ENCODE peak calls at places on chromosomes 6 and 20, in six cellular contexts. One of them, this sample, is unnamed.

GRCh38 chr20:18688676-18689075 is 100.8 kb downstream of the DTD1 start:
- DNase-seq in body of pancreas: no peak
- DNase-seq in esophagus squamous epithelium: no peak
- DNase-seq in IMR-90: no peak
- DNase-seq in A549: no peak
- DNase-seq in transverse colon: no peak
- DNase-seq in this sample: no peak

GRCh38 chr6:44262467-44263356 is 2.6 kb downstream of the NFKBIE start:
- DNase-seq in body of pancreas: no peak
- DNase-seq in esophagus squamous epithelium: no peak
- DNase-seq in IMR-90: no peak
- DNase-seq in A549: no peak
- DNase-seq in transverse colon: no peak
- DNase-seq in this sample: no peak

GRCh38 chr6:80938131-80938530 is 814.4 kb downstream of the TENT5A start:
- DNase-seq in body of pancreas: no peak
- DNase-seq in esophagus squamous epithelium: no peak
- DNase-seq in IMR-90: no peak
- DNase-seq in A549: no peak
- DNase-seq in transverse colon: no peak
- DNase-seq in this sample: no peak

GRCh38 chr6:42923656-42924055 is 5.6 kb upstream of the CNPY3 start:
- DNase-seq in body of pancreas: no peak
- DNase-seq in esophagus squamous epithelium: no peak
- DNase-seq in IMR-90: no peak
- DNase-seq in A549: no peak
- DNase-seq in transverse colon: no peak
- DNase-seq in this sample: no peak

GRCh38 chr20:4637081-4637797 is 84.5 kb upstream of the PRND start:
- DNase-seq in body of pancreas: no peak
- DNase-seq in esophagus squamous epithelium: no peak
- DNase-seq in IMR-90: peak; percentile 6
- DNase-seq in A549: no peak
- DNase-seq in transverse colon: no peak
- DNase-seq in this sample: no peak

GRCh38 chr6:144219056-144219685 is 66.0 kb upstream of the UTRN start:
- DNase-seq in body of pancreas: no peak
- DNase-seq in esophagus squamous epithelium: no peak
- DNase-seq in IMR-90: peak; percentile 71
- DNase-seq in A549: peak; percentile 18
- DNase-seq in transverse colon: no peak
- DNase-seq in this sample: no peak

GRCh38 chr20:12289476-12289875 is 371.8 kb downstream of the BTBD3 start:
- DNase-seq in body of pancreas: no peak
- DNase-seq in esophagus squamous epithelium: no peak
- DNase-seq in IMR-90: no peak
- DNase-seq in A549: no peak
- DNase-seq in transverse colon: no peak
- DNase-seq in this sample: no peak

GRCh38 chr20:7742479-7742878 is 197.8 kb downstream of the HAO1 start:
- DNase-seq in body of pancreas: peak; percentile 68
- DNase-seq in esophagus squamous epithelium: no peak
- DNase-seq in IMR-90: peak; percentile 64
- DNase-seq in A549: no peak
- DNase-seq in transverse colon: no peak
- DNase-seq in this sample: no peak

GRCh38 chr6:127177030-127177928 is 58.8 kb downstream of the RSPO3 start:
- DNase-seq in body of pancreas: no peak
- DNase-seq in esophagus squamous epithelium: no peak
- DNase-seq in IMR-90: peak; percentile 63
- DNase-seq in A549: no peak
- DNase-seq in transverse colon: no peak
- DNase-seq in this sample: no peak

GRCh38 chr20:36881888-36882287 is 6.0 kb downstream of the TLDC2 start:
- DNase-seq in body of pancreas: no peak
- DNase-seq in esophagus squamous epithelium: no peak
- DNase-seq in IMR-90: no peak
- DNase-seq in A549: no peak
- DNase-seq in transverse colon: peak; percentile 36
- DNase-seq in this sample: no peak

GRCh38 chr6:72651191-72651590 is 29.3 kb downstream of the KCNQ5 start:
- DNase-seq in body of pancreas: no peak
- DNase-seq in esophagus squamous epithelium: no peak
- DNase-seq in IMR-90: no peak
- DNase-seq in A549: no peak
- DNase-seq in transverse colon: no peak
- DNase-seq in this sample: no peak

GRCh38 chr6:109397020-109397419 is 14.8 kb upstream of the CD164 start:
- DNase-seq in body of pancreas: no peak
- DNase-seq in esophagus squamous epithelium: no peak
- DNase-seq in IMR-90: peak; percentile 44
- DNase-seq in A549: no peak
- DNase-seq in transverse colon: no peak
- DNase-seq in this sample: no peak

GRCh38 chr6:150177260-150178246 is 34.7 kb downstream of the PPP1R14C start:
- DNase-seq in body of pancreas: peak; percentile 24
- DNase-seq in esophagus squamous epithelium: no peak
- DNase-seq in IMR-90: peak; percentile 9
- DNase-seq in A549: peak; percentile 51
- DNase-seq in transverse colon: peak; percentile 52
- DNase-seq in this sample: no peak

GRCh38 chr6:127515794-127516675 is 3.1 kb downstream of the MTCL3 start:
- DNase-seq in body of pancreas: peak; percentile 40
- DNase-seq in esophagus squamous epithelium: no peak
- DNase-seq in IMR-90: peak; percentile 55
- DNase-seq in A549: no peak
- DNase-seq in transverse colon: peak; percentile 54
- DNase-seq in this sample: peak; percentile 63

GRCh38 chr20:32465092-32465900 is 107.2 kb downstream of the ASXL1 start:
- DNase-seq in body of pancreas: peak; percentile 87
- DNase-seq in esophagus squamous epithelium: no peak
- DNase-seq in IMR-90: peak; percentile 92
- DNase-seq in A549: peak; percentile 53
- DNase-seq in transverse colon: peak; percentile 94
- DNase-seq in this sample: no peak

GRCh38 chr20:17571967-17572638 is 2.2 kb downstream of the DSTN start:
- DNase-seq in body of pancreas: no peak
- DNase-seq in esophagus squamous epithelium: no peak
- DNase-seq in IMR-90: no peak
- DNase-seq in A549: no peak
- DNase-seq in transverse colon: no peak
- DNase-seq in this sample: no peak

GRCh38 chr20:47740225-47741184 is 44.8 kb downstream of the SULF2 start:
- DNase-seq in body of pancreas: no peak
- DNase-seq in esophagus squamous epithelium: no peak
- DNase-seq in IMR-90: no peak
- DNase-seq in A549: peak; percentile 62
- DNase-seq in transverse colon: peak; percentile 42
- DNase-seq in this sample: peak; percentile 32

GRCh38 chr6:113903666-113904330 is 46.7 kb downstream of the MARCKS start:
- DNase-seq in body of pancreas: peak; percentile 37
- DNase-seq in esophagus squamous epithelium: no peak
- DNase-seq in IMR-90: peak; percentile 58
- DNase-seq in A549: no peak
- DNase-seq in transverse colon: peak; percentile 26
- DNase-seq in this sample: peak; percentile 61

DNA sequence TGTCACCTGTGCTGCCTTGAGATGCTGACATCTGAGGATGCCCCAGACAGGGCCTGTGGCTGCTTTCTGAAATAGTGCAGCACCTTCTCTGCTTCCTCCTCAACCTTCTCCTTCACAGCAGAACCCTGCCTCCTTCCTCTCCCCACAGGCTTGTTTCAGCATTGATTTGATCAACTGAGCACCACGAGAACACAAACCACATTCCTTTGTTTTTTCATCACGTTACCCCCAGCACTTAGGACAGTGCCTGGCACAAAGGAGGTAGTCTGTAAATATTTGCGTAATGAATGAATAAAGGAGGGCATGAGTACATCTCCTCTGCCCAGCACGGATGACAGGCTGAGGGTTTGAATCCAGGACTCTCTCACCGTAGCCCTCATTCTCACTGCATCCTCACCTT is 21.3 kb upstream of the WFDC2 start:
- DNase-seq in body of pancreas: no peak
- DNase-seq in esophagus squamous epithelium: no peak
- DNase-seq in IMR-90: no peak
- DNase-seq in A549: no peak
- DNase-seq in transverse colon: no peak
- DNase-seq in this sample: no peak
- TF ChIP-seq POLR2A in body of pancreas: no peak
- TF ChIP-seq POLR2A in esophagus squamous epithelium: no peak
- TF ChIP-seq POLR2A in IMR-90: no peak
- TF ChIP-seq POLR2A in A549: no peak
- TF ChIP-seq POLR2A in transverse colon: no peak
- TF ChIP-seq POLR2A in this sample: no peak

DNA sequence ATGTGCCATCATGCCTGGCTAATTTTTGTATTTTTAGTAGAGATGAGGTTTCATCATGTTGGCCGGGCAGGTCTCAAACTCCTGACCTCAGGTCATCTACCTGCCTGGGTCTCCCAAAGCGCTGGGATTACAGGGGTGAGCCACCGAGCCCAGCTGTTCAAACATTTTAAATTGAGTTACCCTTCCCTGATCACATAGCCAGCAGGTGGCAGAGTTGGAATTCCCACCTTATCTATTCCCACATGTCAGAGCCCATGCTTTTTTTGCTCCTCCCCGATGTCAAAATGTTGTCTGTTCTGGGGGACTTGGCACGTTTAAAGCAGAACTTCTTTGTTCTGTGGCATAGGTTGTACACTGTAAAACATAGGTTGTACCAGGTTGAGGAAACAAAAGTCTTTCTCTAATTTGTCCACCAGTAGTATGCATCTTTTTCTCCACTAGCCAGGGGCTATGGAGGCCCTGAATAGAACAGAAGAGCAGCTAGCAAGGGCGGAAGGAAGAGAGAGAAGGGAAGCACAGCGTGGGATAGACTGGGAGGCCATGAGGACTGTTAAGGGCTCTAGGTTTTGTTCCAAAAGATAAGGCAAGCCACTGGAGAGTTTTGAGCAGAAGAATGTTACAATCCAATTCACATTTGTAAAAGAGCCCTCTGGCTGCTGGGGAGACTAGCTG is 7.3 kb upstream of the LBP start:
- DNase-seq in body of pancreas: no peak
- DNase-seq in esophagus squamous epithelium: no peak
- DNase-seq in IMR-90: no peak
- DNase-seq in A549: no peak
- DNase-seq in transverse colon: no peak
- DNase-seq in this sample: peak; percentile 35
- TF ChIP-seq CTCF in body of pancreas: no peak
- TF ChIP-seq CTCF in esophagus squamous epithelium: no peak
- TF ChIP-seq CTCF in IMR-90: peak; percentile 31
- TF ChIP-seq CTCF in A549: no peak
- TF ChIP-seq CTCF in transverse colon: no peak
- TF ChIP-seq CTCF in this sample: peak; percentile 38

GRCh38 chr6:75460636-75461035 is 33.0 kb downstream of the FILIP1 start:
- DNase-seq in body of pancreas: no peak
- DNase-seq in esophagus squamous epithelium: no peak
- DNase-seq in IMR-90: peak; percentile 60
- DNase-seq in A549: no peak
- DNase-seq in transverse colon: no peak
- DNase-seq in this sample: no peak

GRCh38 chr6:75458895-75459294 is 34.7 kb downstream of the FILIP1 start:
- DNase-seq in body of pancreas: no peak
- DNase-seq in esophagus squamous epithelium: no peak
- DNase-seq in IMR-90: peak; percentile 71
- DNase-seq in A549: peak; percentile 49
- DNase-seq in transverse colon: no peak
- DNase-seq in this sample: no peak

GRCh38 chr6:75467284-75467683 is 26.3 kb downstream of the FILIP1 start:
- DNase-seq in body of pancreas: no peak
- DNase-seq in esophagus squamous epithelium: no peak
- DNase-seq in IMR-90: no peak
- DNase-seq in A549: no peak
- DNase-seq in transverse colon: no peak
- DNase-seq in this sample: no peak

GRCh38 chr6:75467906-75468460 is 25.6 kb downstream of the FILIP1 start:
- DNase-seq in body of pancreas: no peak
- DNase-seq in esophagus squamous epithelium: no peak
- DNase-seq in IMR-90: no peak
- DNase-seq in A549: no peak
- DNase-seq in transverse colon: no peak
- DNase-seq in this sample: no peak

GRCh38 chr6:75463896-75464295 is 29.7 kb downstream of the FILIP1 start:
- DNase-seq in body of pancreas: no peak
- DNase-seq in esophagus squamous epithelium: no peak
- DNase-seq in IMR-90: no peak
- DNase-seq in A549: no peak
- DNase-seq in transverse colon: no peak
- DNase-seq in this sample: no peak
- H3K4me1 ChIP-seq in body of pancreas: no peaks in the 10 kb centered on the region
- H3K4me1 ChIP-seq in esophagus squamous epithelium: no peaks in the 10 kb centered on the region
- H3K4me1 ChIP-seq in IMR-90: peaks cover 2% of the 10 kb centered on the region
- H3K4me1 ChIP-seq in A549: peaks cover 26% of the 10 kb centered on the region
- H3K4me1 ChIP-seq in transverse colon: no peaks in the 10 kb centered on the region
- H3K4me1 ChIP-seq in this sample: no peaks in the 10 kb centered on the region

GRCh38 chr20:62553838-62554161 is 78.0 kb upstream of the GATA5 start:
- DNase-seq in body of pancreas: no peak
- DNase-seq in esophagus squamous epithelium: no peak
- DNase-seq in IMR-90: no peak
- DNase-seq in A549: no peak
- DNase-seq in transverse colon: no peak
- DNase-seq in this sample: no peak

GRCh38 chr20:62554898-62555641 is 79.3 kb upstream of the GATA5 start:
- DNase-seq in body of pancreas: no peak
- DNase-seq in esophagus squamous epithelium: no peak
- DNase-seq in IMR-90: no peak
- DNase-seq in A549: no peak
- DNase-seq in transverse colon: no peak
- DNase-seq in this sample: no peak

GRCh38 chr20:62553136-62553837 is 77.5 kb upstream of the GATA5 start:
- DNase-seq in body of pancreas: no peak
- DNase-seq in esophagus squamous epithelium: no peak
- DNase-seq in IMR-90: no peak
- DNase-seq in A549: no peak
- DNase-seq in transverse colon: no peak
- DNase-seq in this sample: no peak

GRCh38 chr20:62555642-62556420 is 80.0 kb upstream of the GATA5 start:
- DNase-seq in body of pancreas: no peak
- DNase-seq in esophagus squamous epithelium: no peak
- DNase-seq in IMR-90: no peak
- DNase-seq in A549: no peak
- DNase-seq in transverse colon: no peak
- DNase-seq in this sample: no peak

DNA sequence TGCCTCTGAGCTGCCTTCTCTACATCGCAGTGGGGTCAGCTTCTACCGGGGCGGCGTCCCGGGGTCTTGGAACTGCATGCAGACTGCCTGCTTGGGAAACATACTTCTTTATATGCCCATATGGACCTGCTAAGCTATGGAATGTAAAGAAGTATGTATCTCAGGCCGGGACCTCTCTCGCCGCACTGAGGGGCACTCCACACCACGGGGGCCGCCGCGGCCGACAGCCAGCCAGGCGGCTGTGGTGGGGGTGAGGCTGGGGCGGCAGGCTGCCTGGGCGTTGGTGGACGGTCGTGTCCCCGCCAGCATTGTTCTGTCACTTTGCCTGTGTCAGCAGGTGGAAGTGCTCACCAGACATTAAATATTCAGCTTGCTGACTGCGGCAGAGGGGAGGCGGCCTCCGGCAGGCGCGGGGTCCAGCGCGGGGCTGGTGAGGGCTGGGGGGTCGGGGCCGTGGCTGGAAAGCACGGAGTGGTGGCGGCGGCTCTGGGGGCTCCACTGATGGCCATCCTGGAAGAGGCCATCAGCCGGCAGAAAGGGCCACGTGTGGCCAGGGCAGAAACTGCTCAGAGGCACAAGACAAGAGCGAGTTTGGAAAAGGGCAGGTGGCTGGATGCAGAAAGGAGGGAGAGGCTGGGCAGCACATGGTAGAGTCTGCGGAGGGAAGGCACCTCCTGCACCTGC is 78.6 kb upstream of the GATA5 start:
- DNase-seq in body of pancreas: no peak
- DNase-seq in esophagus squamous epithelium: no peak
- DNase-seq in IMR-90: no peak
- DNase-seq in A549: no peak
- DNase-seq in transverse colon: no peak
- DNase-seq in this sample: no peak
- TF ChIP-seq POLR2A in body of pancreas: no peak
- TF ChIP-seq POLR2A in esophagus squamous epithelium: no peak
- TF ChIP-seq POLR2A in IMR-90: no peak
- TF ChIP-seq POLR2A in A549: no peak
- TF ChIP-seq POLR2A in transverse colon: no peak
- TF ChIP-seq POLR2A in this sample: no peak

This sample was measured in testis.